ENCODE peak calls at places on chromosomes 13 and 19, in seven cellular contexts. M is tibial artery; F is activated CD4-positive, alpha-beta memory T cell treated with anti-CD3 and anti-CD28 coated beads, Interleukin-2, amount 10 ng/mL, durations not matched to agents 7 days and 5 days; X is NCI-H1105 treated with DMSO at 0.1 percent for 48 hours; L is tibial nerve; W is kidney epithelial cell; E is glomerular endothelial cell. P is an unnamed sample.
A peak's percentile ranks its signal among the peaks of the same experiment; 100 is the strongest.

GRCh38 chr13:97220151-97220900 is 1.8 kb upstream of the MBNL2 start:
- DNase-seq in M (no peak), F (no peak), X (no peak), L (no peak), W (no peak), E (no peak), P (no peak)

GRCh38 chr19:27925202-27925601 is 1287.7 kb downstream of the UQCRFS1 start:
- DNase-seq in M (no peak), F (no peak), X (no peak), L (no peak), W (no peak), E (no peak), P (no peak)

GRCh38 chr13:98528663-98529064 is 48.2 kb downstream of the STK24 start:
- DNase-seq in M (no peak), F (peak; percentile 25), X (no peak), L (no peak), W (no peak), E (no peak), P (no peak)

GRCh38 chr13:106472621-106473020 is 62.8 kb downstream of the EFNB2 start:
- DNase-seq in M (no peak), F (no peak), X (no peak), L (no peak), W (no peak), E (no peak), P (no peak)

GRCh38 chr13:31134055-31134711 is 27.5 kb downstream of the HSPH1 start:
- DNase-seq in M (no peak), F (no peak), X (no peak), L (no peak), W (no peak), E (no peak), P (no peak)

GRCh38 chr13:73428137-73428536 is 369.3 kb downstream of the KLF5 start:
- DNase-seq in M (no peak), F (no peak), X (no peak), L (no peak), W (peak; percentile 78), E (no peak), P (no peak)

GRCh38 chr19:13849991-13850909 is 26.7 kb upstream of the NANOS3 start:
- DNase-seq in M (peak; percentile 76), F (peak; percentile 78), X (peak; percentile 50), L (peak; percentile 77), W (no peak), E (no peak), P (no peak)

GRCh38 chr13:44373601-44374347 is at the start of gene SERP2:
- DNase-seq in M (no peak), F (no peak), X (no peak), L (no peak), W (no peak), E (no peak), P (no peak)

GRCh38 chr13:97583884-97584497 is 150.0 kb downstream of the RAP2A start:
- DNase-seq in M (no peak), F (no peak), X (no peak), L (no peak), W (no peak), E (no peak), P (no peak)

GRCh38 chr19:619286-620002 is 13.9 kb downstream of the POLRMT start:
- DNase-seq in M (no peak), F (no peak), X (no peak), L (no peak), W (no peak), E (no peak), P (no peak)

GRCh38 chr19:6060600-6061391 is 49.5 kb downstream of the RFX2 start:
- DNase-seq in M (no peak), F (peak; percentile 55), X (no peak), L (no peak), W (peak; percentile 44), E (no peak), P (no peak)

GRCh38 chr13:38538412-38538811 is 148.5 kb upstream of the FREM2 start:
- DNase-seq in M (no peak), F (no peak), X (peak; percentile 63), L (no peak), W (no peak), E (no peak), P (no peak)